ENCODE peak calls at places on chromosomes 13 and 19, in nine cellular contexts. One of them, this sample, is unnamed.

GRCh38 chr13:94419304-94419943 is 60.1 kb downstream of the DCT start:
- DNase-seq in HFFc6: peak; percentile 11
- DNase-seq in A673: peak; percentile 70
- DNase-seq in lower leg skin: no peak
- DNase-seq in mammary epithelial cell: peak; percentile 31
- DNase-seq in tibial nerve: no peak
- DNase-seq in Panc1: peak; percentile 58
- DNase-seq in AG09319: no peak
- DNase-seq in thyroid gland: no peak
- DNase-seq in this sample: no peak

GRCh38 chr13:98372886-98373285 is 195.8 kb upstream of the RNF113B start:
- DNase-seq in HFFc6: no peak
- DNase-seq in A673: no peak
- DNase-seq in lower leg skin: no peak
- DNase-seq in mammary epithelial cell: no peak
- DNase-seq in tibial nerve: no peak
- DNase-seq in Panc1: no peak
- DNase-seq in AG09319: no peak
- DNase-seq in thyroid gland: peak; percentile 44
- DNase-seq in this sample: no peak

GRCh38 chr13:110216403-110217041 is 90.4 kb downstream of the COL4A1 start:
- DNase-seq in HFFc6: peak; percentile 68
- DNase-seq in A673: no peak
- DNase-seq in lower leg skin: no peak
- DNase-seq in mammary epithelial cell: no peak
- DNase-seq in tibial nerve: no peak
- DNase-seq in Panc1: no peak
- DNase-seq in AG09319: peak; percentile 14
- DNase-seq in thyroid gland: peak; percentile 10
- DNase-seq in this sample: no peak

GRCh38 chr13:27258637-27259377 is 7.4 kb downstream of the RPL21 start:
- DNase-seq in HFFc6: no peak
- DNase-seq in A673: no peak
- DNase-seq in lower leg skin: no peak
- DNase-seq in mammary epithelial cell: no peak
- DNase-seq in tibial nerve: no peak
- DNase-seq in Panc1: no peak
- DNase-seq in AG09319: no peak
- DNase-seq in thyroid gland: no peak
- DNase-seq in this sample: no peak

GRCh38 chr13:96093296-96094006 is 3.5 kb downstream of the HS6ST3 start:
- DNase-seq in HFFc6: no peak
- DNase-seq in A673: no peak
- DNase-seq in lower leg skin: no peak
- DNase-seq in mammary epithelial cell: no peak
- DNase-seq in tibial nerve: no peak
- DNase-seq in Panc1: no peak
- DNase-seq in AG09319: no peak
- DNase-seq in thyroid gland: no peak
- DNase-seq in this sample: no peak

GRCh38 chr19:2952953-2953481 is 8.2 kb upstream of the ZNF77 start:
- DNase-seq in HFFc6: no peak
- DNase-seq in A673: no peak
- DNase-seq in lower leg skin: no peak
- DNase-seq in mammary epithelial cell: peak; percentile 77
- DNase-seq in tibial nerve: no peak
- DNase-seq in Panc1: no peak
- DNase-seq in AG09319: no peak
- DNase-seq in thyroid gland: peak; percentile 91
- DNase-seq in this sample: no peak

GRCh38 chr13:51704399-51705306 is 99.3 kb downstream of the DHRS12 start:
- DNase-seq in HFFc6: no peak
- DNase-seq in A673: no peak
- DNase-seq in lower leg skin: no peak
- DNase-seq in mammary epithelial cell: no peak
- DNase-seq in tibial nerve: no peak
- DNase-seq in Panc1: no peak
- DNase-seq in AG09319: no peak
- DNase-seq in thyroid gland: no peak
- DNase-seq in this sample: no peak

GRCh38 chr19:42306646-42307045 is 4.2 kb upstream of the PAFAH1B3 start:
- DNase-seq in HFFc6: no peak
- DNase-seq in A673: no peak
- DNase-seq in lower leg skin: no peak
- DNase-seq in mammary epithelial cell: no peak
- DNase-seq in tibial nerve: no peak
- DNase-seq in Panc1: no peak
- DNase-seq in AG09319: no peak
- DNase-seq in thyroid gland: no peak
- DNase-seq in this sample: no peak

GRCh38 chr13:52414963-52415362 is 9.0 kb upstream of the THSD1 start:
- DNase-seq in HFFc6: peak; percentile 33
- DNase-seq in A673: no peak
- DNase-seq in lower leg skin: no peak
- DNase-seq in mammary epithelial cell: peak; percentile 92
- DNase-seq in tibial nerve: no peak
- DNase-seq in Panc1: no peak
- DNase-seq in AG09319: no peak
- DNase-seq in thyroid gland: no peak
- DNase-seq in this sample: no peak

GRCh38 chr19:7191946-7192691 is 102.1 kb downstream of the INSR start:
- DNase-seq in HFFc6: no peak
- DNase-seq in A673: no peak
- DNase-seq in lower leg skin: no peak
- DNase-seq in mammary epithelial cell: no peak
- DNase-seq in tibial nerve: no peak
- DNase-seq in Panc1: no peak
- DNase-seq in AG09319: no peak
- DNase-seq in thyroid gland: no peak
- DNase-seq in this sample: no peak

GRCh38 chr13:46077260-46077659 is 24.7 kb upstream of the ZC3H13 start:
- DNase-seq in HFFc6: no peak
- DNase-seq in A673: no peak
- DNase-seq in lower leg skin: no peak
- DNase-seq in mammary epithelial cell: no peak
- DNase-seq in tibial nerve: no peak
- DNase-seq in Panc1: no peak
- DNase-seq in AG09319: no peak
- DNase-seq in thyroid gland: no peak
- DNase-seq in this sample: no peak

GRCh38 chr13:46076827-46077226 is 24.3 kb upstream of the ZC3H13 start:
- DNase-seq in HFFc6: no peak
- DNase-seq in A673: no peak
- DNase-seq in lower leg skin: no peak
- DNase-seq in mammary epithelial cell: no peak
- DNase-seq in tibial nerve: no peak
- DNase-seq in Panc1: no peak
- DNase-seq in AG09319: no peak
- DNase-seq in thyroid gland: no peak
- DNase-seq in this sample: no peak

GRCh38 chr13:46075811-46076210 is 23.3 kb upstream of the ZC3H13 start:
- DNase-seq in HFFc6: no peak
- DNase-seq in A673: no peak
- DNase-seq in lower leg skin: no peak
- DNase-seq in mammary epithelial cell: no peak
- DNase-seq in tibial nerve: no peak
- DNase-seq in Panc1: no peak
- DNase-seq in AG09319: no peak
- DNase-seq in thyroid gland: no peak
- DNase-seq in this sample: no peak

GRCh38 chr13:46071590-46072249 is 19.2 kb upstream of the ZC3H13 start:
- DNase-seq in HFFc6: no peak
- DNase-seq in A673: no peak
- DNase-seq in lower leg skin: no peak
- DNase-seq in mammary epithelial cell: no peak
- DNase-seq in tibial nerve: no peak
- DNase-seq in Panc1: no peak
- DNase-seq in AG09319: no peak
- DNase-seq in thyroid gland: no peak
- DNase-seq in this sample: no peak
- TF ChIP-seq CTCF in HFFc6: no peak
- TF ChIP-seq CTCF in A673: peak; percentile 14
- TF ChIP-seq CTCF in lower leg skin: no peak
- TF ChIP-seq CTCF in mammary epithelial cell: no peak
- TF ChIP-seq CTCF in tibial nerve: no peak
- TF ChIP-seq CTCF in Panc1: no peak
- TF ChIP-seq CTCF in AG09319: no peak
- TF ChIP-seq CTCF in thyroid gland: no peak
- TF ChIP-seq CTCF in this sample: no peak

DNA sequence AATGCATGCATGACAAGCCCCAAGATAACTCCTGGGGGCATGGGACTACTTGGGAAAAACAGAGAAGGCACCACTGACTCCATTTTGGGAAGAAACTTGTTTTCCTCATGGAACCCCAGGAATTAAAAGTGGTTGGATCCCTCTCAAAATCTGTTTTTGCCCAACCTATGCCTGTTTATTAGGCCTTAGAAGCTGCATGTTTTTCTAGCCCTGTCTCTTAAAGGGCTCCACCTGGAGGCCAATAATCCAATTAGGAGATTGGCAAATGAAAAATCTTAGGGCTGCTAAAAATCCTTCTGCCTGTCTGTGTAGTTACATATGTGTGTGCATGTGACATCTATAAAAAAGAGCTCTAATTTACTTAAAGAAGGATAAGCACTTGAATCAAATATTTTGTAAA is 26.9 kb downstream of the MED4 start:
- DNase-seq in HFFc6: no peak
- DNase-seq in A673: no peak
- DNase-seq in lower leg skin: no peak
- DNase-seq in mammary epithelial cell: no peak
- DNase-seq in tibial nerve: no peak
- DNase-seq in Panc1: no peak
- DNase-seq in AG09319: no peak
- DNase-seq in thyroid gland: no peak
- DNase-seq in this sample: no peak
- TF ChIP-seq CTCF in HFFc6: peak; percentile 20
- TF ChIP-seq CTCF in A673: no peak
- TF ChIP-seq CTCF in lower leg skin: no peak
- TF ChIP-seq CTCF in mammary epithelial cell: no peak
- TF ChIP-seq CTCF in tibial nerve: no peak
- TF ChIP-seq CTCF in Panc1: no peak
- TF ChIP-seq CTCF in AG09319: no peak
- TF ChIP-seq CTCF in thyroid gland: no peak
- TF ChIP-seq CTCF in this sample: no peak

DNA sequence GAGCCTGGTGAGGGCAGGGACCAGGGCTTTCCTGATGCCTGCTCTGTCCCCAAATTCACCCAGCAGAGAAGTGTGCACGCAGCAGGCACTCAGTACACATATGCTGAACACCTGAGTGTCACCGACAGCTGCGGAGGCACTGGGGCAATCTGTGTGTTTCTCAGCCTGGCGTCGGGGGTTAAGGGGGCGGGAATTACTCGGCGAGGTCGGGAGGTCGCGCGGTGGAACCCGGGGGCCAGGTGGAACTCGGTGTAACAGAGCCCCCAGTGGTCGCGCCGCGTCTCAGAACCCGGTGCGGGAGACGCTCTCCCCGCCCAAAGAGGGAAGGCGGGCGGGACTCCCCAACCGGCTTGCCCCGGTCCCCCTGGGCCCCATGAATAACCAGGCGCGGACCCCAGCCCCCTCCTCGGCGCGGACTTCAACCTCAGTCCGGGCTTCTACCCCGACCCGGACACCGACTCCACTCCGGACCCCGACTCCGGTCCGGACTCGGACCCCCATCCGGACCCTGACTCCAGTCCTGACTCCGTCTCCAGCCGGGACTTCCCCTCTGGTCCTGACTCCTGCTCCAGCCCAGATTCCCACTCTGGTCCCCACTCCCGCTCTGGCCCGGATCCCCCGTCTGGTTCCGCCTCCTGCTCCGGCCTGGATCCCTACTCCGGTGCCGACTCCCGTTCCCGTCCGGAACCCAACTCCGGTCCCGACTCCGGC is at the start of gene SELENOV:
- DNase-seq in HFFc6: no peak
- DNase-seq in A673: no peak
- DNase-seq in lower leg skin: no peak
- DNase-seq in mammary epithelial cell: no peak
- DNase-seq in tibial nerve: no peak
- DNase-seq in Panc1: no peak
- DNase-seq in AG09319: no peak
- DNase-seq in thyroid gland: no peak
- DNase-seq in this sample: no peak
- TF ChIP-seq CTCF in HFFc6: no peak
- TF ChIP-seq CTCF in A673: peak; percentile 33
- TF ChIP-seq CTCF in lower leg skin: no peak
- TF ChIP-seq CTCF in mammary epithelial cell: no peak
- TF ChIP-seq CTCF in tibial nerve: no peak
- TF ChIP-seq CTCF in Panc1: no peak
- TF ChIP-seq CTCF in AG09319: no peak
- TF ChIP-seq CTCF in thyroid gland: no peak
- TF ChIP-seq CTCF in this sample: no peak

DNA sequence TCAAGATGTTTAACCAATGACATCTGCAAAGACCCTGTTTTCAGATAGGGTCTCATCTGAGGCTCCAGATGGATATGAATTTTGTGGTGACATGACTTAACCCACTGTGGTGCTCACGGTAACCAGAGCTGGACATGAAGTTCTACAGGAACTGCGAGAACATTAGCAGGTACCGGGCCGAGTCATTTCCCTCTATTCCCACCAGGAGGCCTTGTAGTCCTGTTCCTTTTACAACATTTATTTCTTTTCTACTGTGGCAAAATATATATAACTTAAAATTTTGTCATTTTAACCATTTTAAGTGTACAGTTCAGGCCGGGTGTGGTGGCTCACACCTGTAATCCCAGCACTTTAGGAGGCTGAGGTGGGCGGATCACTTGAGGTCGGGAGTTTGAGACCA is 7.6 kb upstream of the TSPAN16 start:
- DNase-seq in HFFc6: no peak
- DNase-seq in A673: no peak
- DNase-seq in lower leg skin: no peak
- DNase-seq in mammary epithelial cell: no peak
- DNase-seq in tibial nerve: no peak
- DNase-seq in Panc1: no peak
- DNase-seq in AG09319: no peak
- DNase-seq in thyroid gland: no peak
- DNase-seq in this sample: no peak
- TF ChIP-seq CTCF in HFFc6: peak; percentile 77
- TF ChIP-seq CTCF in A673: peak; percentile 44
- TF ChIP-seq CTCF in lower leg skin: no peak
- TF ChIP-seq CTCF in mammary epithelial cell: peak; percentile 55
- TF ChIP-seq CTCF in tibial nerve: peak; percentile 15
- TF ChIP-seq CTCF in Panc1: peak; percentile 72
- TF ChIP-seq CTCF in AG09319: peak; percentile 58
- TF ChIP-seq CTCF in thyroid gland: peak; percentile 13
- TF ChIP-seq CTCF in this sample: no peak

GRCh38 chr13:47455581-47455980 is 545.5 kb downstream of the SUCLA2 start:
- DNase-seq in HFFc6: peak; percentile 21
- DNase-seq in A673: no peak
- DNase-seq in lower leg skin: no peak
- DNase-seq in mammary epithelial cell: peak; percentile 6
- DNase-seq in tibial nerve: no peak
- DNase-seq in Panc1: no peak
- DNase-seq in AG09319: no peak
- DNase-seq in thyroid gland: no peak
- DNase-seq in this sample: no peak
- TF ChIP-seq CTCF in HFFc6: peak; percentile 31
- TF ChIP-seq CTCF in A673: no peak
- TF ChIP-seq CTCF in lower leg skin: no peak
- TF ChIP-seq CTCF in mammary epithelial cell: peak; percentile 8
- TF ChIP-seq CTCF in tibial nerve: no peak
- TF ChIP-seq CTCF in Panc1: no peak
- TF ChIP-seq CTCF in AG09319: no peak
- TF ChIP-seq CTCF in thyroid gland: peak; percentile 7
- TF ChIP-seq CTCF in this sample: no peak

GRCh38 chr13:74683411-74683810 is 549.2 kb upstream of the KLF12 start:
- DNase-seq in HFFc6: no peak
- DNase-seq in A673: no peak
- DNase-seq in lower leg skin: no peak
- DNase-seq in mammary epithelial cell: peak; percentile 23
- DNase-seq in tibial nerve: no peak
- DNase-seq in Panc1: no peak
- DNase-seq in AG09319: no peak
- DNase-seq in thyroid gland: no peak
- DNase-seq in this sample: no peak
- TF ChIP-seq CTCF in HFFc6: peak; percentile 53
- TF ChIP-seq CTCF in A673: peak; percentile 13
- TF ChIP-seq CTCF in lower leg skin: no peak
- TF ChIP-seq CTCF in mammary epithelial cell: peak; percentile 53
- TF ChIP-seq CTCF in tibial nerve: no peak
- TF ChIP-seq CTCF in Panc1: no peak
- TF ChIP-seq CTCF in AG09319: no peak
- TF ChIP-seq CTCF in thyroid gland: no peak
- TF ChIP-seq CTCF in this sample: no peak

This sample was measured in omental fat pad.